ENCODE peak calls at places on chromosomes 11 and 22, in five cellular contexts. L, F, B, Z and M are unnamed samples. For H3K9me3, the result is how much of the 10 kb centered on the place peaks cover.

GRCh38 chr11:131687291-131688055 is 317.1 kb downstream of the NTM start:
- DNase-seq in L (no peak), F (no peak), B (peak), Z (no peak), M (no peak)

GRCh38 chr11:31500560-31500959 is 8.9 kb downstream of the IMMP1L start:
- DNase-seq in L (no peak), F (no peak), B (no peak), Z (no peak), M (no peak)

GRCh38 chr11:47189100-47189834 is 3.0 kb upstream of the PACSIN3 start:
- DNase-seq in L (no peak), F (no peak), B (no peak), Z (peak), M (no peak)

GRCh38 chr11:126343051-126343450 is 12.4 kb upstream of the ST3GAL4 start:
- DNase-seq in L (no peak), F (no peak), B (no peak), Z (no peak), M (no peak)

GRCh38 chr11:72222106-72222891 is 2.3 kb upstream of the INPPL1 start:
- DNase-seq in L (no peak), F (no peak), B (peak), Z (no peak), M (no peak)

GRCh38 chr22:50525991-50526848 is 822 bp upstream of the SCO2 start:
- DNase-seq in L (peak), F (peak), B (peak), Z (peak), M (peak)

GRCh38 chr11:78168539-78169477 is 19.6 kb downstream of the KCTD21 start:
- DNase-seq in L (peak), F (no peak), B (peak), Z (peak), M (no peak)

GRCh38 chr11:84719935-84720577 is 907.1 kb downstream of the DLG2 start:
- DNase-seq in L (no peak), F (no peak), B (peak), Z (no peak), M (no peak)

GRCh38 chr11:456533-456932 is 6.5 kb downstream of the PTDSS2 start:
- DNase-seq in L (no peak), F (peak), B (no peak), Z (no peak), M (peak)

GRCh38 chr11:85590848-85591483 is 36.2 kb downstream of the DLG2 start:
- DNase-seq in L (no peak), F (no peak), B (no peak), Z (no peak), M (no peak)

DNA sequence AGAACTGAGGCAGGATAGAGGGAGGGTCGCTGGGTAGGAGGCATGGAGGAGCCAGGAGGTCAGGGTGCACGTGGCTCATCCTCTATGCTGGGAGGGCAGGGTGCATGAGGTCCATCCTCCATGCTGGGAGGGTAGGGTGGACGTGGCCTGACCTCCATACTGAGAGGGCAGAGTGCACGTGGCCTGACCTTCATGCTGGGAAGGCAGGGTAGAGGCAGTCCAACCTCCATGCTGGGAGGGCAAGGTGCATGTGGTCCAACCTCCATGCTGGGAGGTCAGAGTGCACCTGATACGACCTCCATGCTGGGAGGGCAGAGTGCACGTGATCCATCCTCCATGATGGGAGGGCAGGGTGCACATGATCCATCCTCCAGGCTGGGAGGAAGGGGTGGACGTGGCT is 622.3 kb downstream of the BRD1 start:
- DNase-seq in L (no peak), F (no peak), B (peak), Z (no peak), M (no peak)
- H3K9me3 ChIP-seq in L (under half), F (under half), B (under half), Z (under half), M (under half)

DNA sequence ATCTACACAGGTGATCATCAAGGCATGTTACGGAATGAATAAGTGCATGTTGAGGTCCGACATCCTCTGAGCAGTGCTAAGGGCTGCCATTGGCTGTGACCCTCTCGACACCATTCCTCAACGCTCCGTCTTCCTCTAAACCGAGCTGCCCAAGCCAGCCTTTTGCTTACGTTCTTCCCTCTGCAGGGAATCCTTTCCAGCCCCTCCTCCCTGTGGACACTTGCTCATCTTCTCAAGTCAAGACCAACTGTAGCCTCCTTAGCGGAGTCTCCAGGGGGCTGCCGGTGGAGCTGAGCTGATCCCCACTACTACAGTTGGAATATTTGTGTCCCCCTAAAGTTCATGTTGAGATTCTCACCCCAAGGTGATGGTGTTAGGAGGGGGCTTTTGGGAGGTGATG is 781.0 kb downstream of the TBC1D22A start:
- DNase-seq in L (no peak), F (no peak), B (no peak), Z (no peak), M (no peak)
- H3K9me3 ChIP-seq in L (under half), F (under half), B (under half), Z (under half), M (under half)

DNA sequence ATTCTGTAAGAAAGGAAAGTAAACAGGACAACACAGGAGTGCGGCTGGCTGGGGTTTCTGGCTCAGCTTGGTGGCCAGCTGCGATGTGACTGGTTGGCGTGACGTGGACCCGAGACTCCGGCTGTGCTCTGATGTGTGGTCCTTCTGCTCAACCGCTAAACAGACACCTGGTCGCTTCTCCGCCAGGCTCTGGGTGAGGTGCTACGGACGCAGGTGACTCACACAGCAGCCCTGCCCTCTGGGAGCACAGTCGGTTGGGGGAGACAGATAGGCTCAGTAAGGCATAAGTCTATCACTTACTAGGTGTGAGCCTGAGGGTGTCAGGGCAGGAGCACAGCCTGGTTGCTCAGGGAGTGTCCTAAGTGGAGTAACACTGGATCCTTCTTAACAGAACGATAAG is 8.2 kb downstream of the RTL6 start:
- DNase-seq in L (no peak), F (no peak), B (no peak), Z (no peak), M (no peak)
- H3K9me3 ChIP-seq in L (under half), F (under half), B (under half), Z (under half), M (under half)

DNA sequence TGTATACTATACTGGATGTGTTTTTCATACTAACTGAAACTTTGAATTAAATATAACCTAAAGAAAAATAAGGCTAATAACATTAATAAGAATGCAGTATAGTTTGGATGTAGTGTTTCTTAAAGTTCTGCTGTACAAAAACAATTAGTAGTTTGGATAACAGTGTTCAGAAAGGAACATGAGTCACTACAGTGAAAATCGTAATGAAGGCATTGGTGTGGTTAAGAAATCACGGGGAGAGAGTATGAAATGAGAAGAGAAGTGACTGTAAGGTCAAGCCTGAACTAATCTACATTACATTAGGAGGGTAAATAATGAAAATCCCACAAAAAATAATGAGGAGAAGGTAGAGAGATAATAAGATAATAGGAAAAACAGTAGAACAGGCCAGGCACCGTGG is 726.6 kb upstream of the ARHGAP42 start:
- DNase-seq in L (no peak), F (no peak), B (no peak), Z (no peak), M (no peak)
- H3K9me3 ChIP-seq in L (under half), F (under half), B (under half), Z (under half), M (under half)

DNA sequence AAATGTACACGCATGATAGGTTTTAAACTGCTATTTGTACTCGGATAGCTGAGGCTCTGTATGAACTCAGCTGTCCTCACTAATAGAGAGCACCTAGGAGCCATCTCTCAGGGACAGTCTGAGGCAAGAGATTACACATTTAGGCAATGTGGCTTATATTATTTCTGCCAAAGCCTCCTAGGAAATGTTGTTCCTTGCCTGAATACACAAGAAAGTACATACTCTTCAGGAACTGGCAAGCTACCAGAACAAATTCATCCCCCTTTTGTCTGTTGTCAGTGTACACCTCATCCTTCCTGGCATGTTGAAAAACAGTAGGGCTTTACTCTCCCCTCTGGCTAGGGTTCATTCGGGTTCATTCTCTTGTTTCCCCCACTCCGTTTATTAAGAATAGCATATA is 616.0 kb upstream of the FAT3 start:
- DNase-seq in L (no peak), F (no peak), B (no peak), Z (no peak), M (no peak)
- H3K9me3 ChIP-seq in L (under half), F (under half), B (under half), Z (under half), M (under half)

GRCh38 chr11:55714982-55715888 is 53.2 kb downstream of the OR4C6 start:
- DNase-seq in L (no peak), F (no peak), B (no peak), Z (peak), M (no peak)
- H3K9me3 ChIP-seq in L (under half), F (under half), B (under half), Z (under half), M (under half)

GRCh38 chr11:97754976-97755375 is 1265.8 kb upstream of the CNTN5 start:
- DNase-seq in L (no peak), F (no peak), B (no peak), Z (no peak), M (no peak)
- H3K9me3 ChIP-seq in L (under half), F (under half), B (under half), Z (under half), M (under half)

GRCh38 chr11:70636659-70637058 is 238.3 kb downstream of the CTTN start:
- DNase-seq in L (no peak), F (no peak), B (no peak), Z (no peak), M (no peak)
- H3K9me3 ChIP-seq in L (under half), F (under half), B (under half), Z (under half), M (under half)

GRCh38 chr11:12354750-12355545 is 22.4 kb upstream of the PARVA start:
- DNase-seq in L (no peak), F (no peak), B (no peak), Z (no peak), M (no peak)

GRCh38 chr11:12356944-12357655 is 20.3 kb upstream of the PARVA start:
- DNase-seq in L (no peak), F (peak), B (no peak), Z (no peak), M (no peak)

GRCh38 chr11:12358302-12359188 is 18.8 kb upstream of the PARVA start:
- DNase-seq in L (no peak), F (no peak), B (no peak), Z (no peak), M (no peak)

GRCh38 chr11:12353534-12353933 is 23.8 kb upstream of the PARVA start:
- DNase-seq in L (no peak), F (no peak), B (no peak), Z (no peak), M (no peak)
- H3K9me3 ChIP-seq in L (under half), F (under half), B (under half), Z (under half), M (under half)

GRCh38 chr22:47443836-47444745 is 681.6 kb downstream of the TBC1D22A start:
- DNase-seq in L (no peak), F (no peak), B (no peak), Z (no peak), M (no peak)
- H3K9me3 ChIP-seq in L (under half), F (under half), B (under half), Z (under half), M (under half)